ENCODE peak calls at places on chromosomes 11 and 22, in five cellular contexts. N is endodermal cell, U is nephron progenitor cell, V is IMR-90, T is brain microvascular endothelial cell. I is an unnamed sample.

GRCh38 chr11:23976776-23977380 is 520.0 kb upstream of the LUZP2 start:
- DNase-seq in N (no peak), U (no peak), V (peak; percentile 70), T (no peak), I (no peak)

GRCh38 chr22:46769191-46769675 is 6.8 kb downstream of the TBC1D22A start:
- DNase-seq in N (no peak), U (no peak), V (no peak), T (no peak), I (no peak)

GRCh38 chr22:22446527-22446926 is 62.0 kb downstream of the ZNF280B start:
- DNase-seq in N (no peak), U (no peak), V (no peak), T (no peak), I (no peak)

GRCh38 chr11:69508974-69509373 is 27.5 kb downstream of the LINC01488 start:
- DNase-seq in N (no peak), U (no peak), V (no peak), T (no peak), I (no peak)

GRCh38 chr22:27133951-27134664 is 476.7 kb downstream of the MIAT start:
- DNase-seq in N (no peak), U (no peak), V (peak; percentile 86), T (peak; percentile 93), I (no peak)

GRCh38 chr22:46001426-46002106 is 24.6 kb upstream of the WNT7B start:
- DNase-seq in N (no peak), U (peak; percentile 1), V (no peak), T (no peak), I (no peak)

GRCh38 chr22:19914201-19914943 is 27.2 kb upstream of the COMT start:
- DNase-seq in N (no peak), U (no peak), V (no peak), T (no peak), I (no peak)

GRCh38 chr22:21755855-21756284 is 20.3 kb upstream of the YPEL1 start:
- DNase-seq in N (no peak), U (no peak), V (peak; percentile 90), T (peak; percentile 92), I (no peak)

GRCh38 chr11:27076121-27076589 is 35.5 kb downstream of the BBOX1 start:
- DNase-seq in N (peak; percentile 47), U (no peak), V (no peak), T (peak; percentile 32), I (no peak)

GRCh38 chr22:30575011-30575671 is 676 bp upstream of the GAL3ST1 start:
- DNase-seq in N (peak; percentile 75), U (no peak), V (peak; percentile 70), T (peak; percentile 2), I (no peak)

GRCh38 chr22:43925433-43926348 is 2.1 kb downstream of the PNPLA3 start:
- DNase-seq in N (peak; percentile 92), U (peak; percentile 29), V (no peak), T (no peak), I (no peak)

GRCh38 chr11:131218542-131218941 is 151.9 kb upstream of the NTM start:
- DNase-seq in N (no peak), U (no peak), V (no peak), T (no peak), I (no peak)

GRCh38 chr11:131223198-131223975 is 147.0 kb upstream of the NTM start:
- DNase-seq in N (no peak), U (no peak), V (no peak), T (no peak), I (no peak)

DNA sequence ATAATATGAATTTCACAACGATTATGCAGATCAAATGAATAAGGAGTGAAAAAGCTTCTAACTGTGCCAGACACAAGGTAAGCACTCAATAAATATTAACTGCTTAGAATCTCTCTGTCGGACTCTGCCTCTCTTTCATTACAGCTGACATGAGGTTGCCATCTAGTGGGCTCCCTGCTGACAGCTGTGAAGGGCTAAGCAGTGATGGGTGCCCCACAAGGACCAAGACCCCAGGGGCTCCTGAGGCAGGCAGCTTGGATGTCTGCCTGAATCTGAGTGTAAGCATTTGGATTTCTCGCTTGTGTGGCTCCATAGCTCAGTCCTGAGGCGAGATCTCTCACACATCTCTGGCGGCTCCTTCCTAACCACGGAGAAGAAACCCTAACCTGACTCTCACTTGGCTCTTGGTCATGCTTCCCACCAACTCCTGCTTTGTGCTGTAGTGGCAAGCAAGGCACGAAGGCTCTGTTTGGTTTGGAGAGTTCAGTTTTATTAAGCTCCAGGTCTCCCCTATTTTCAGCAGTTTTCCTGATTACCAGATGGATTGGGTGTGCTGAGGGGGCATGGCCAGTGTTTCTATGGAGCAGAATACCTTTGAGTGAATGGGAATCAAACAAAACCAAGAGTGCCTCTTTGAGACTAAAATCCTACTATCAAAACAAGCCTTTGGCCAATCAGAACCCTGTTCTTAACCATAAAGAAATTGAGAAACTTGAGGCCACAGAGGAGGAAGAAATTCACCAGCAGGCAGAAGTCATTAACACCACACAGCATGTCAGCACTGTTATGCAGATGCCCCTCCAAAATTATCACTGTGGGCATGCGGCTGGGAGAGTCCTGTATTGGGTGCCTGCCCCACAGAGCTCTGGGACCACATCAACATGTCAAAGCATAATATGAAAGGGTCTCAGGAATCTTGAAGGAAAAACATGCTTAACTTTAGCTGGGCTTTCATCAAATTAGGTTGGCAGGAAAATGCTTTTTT is 152.8 kb upstream of the NTM start:
- DNase-seq in N (peak; percentile 72), U (no peak), V (peak; percentile 21), T (no peak), I (no peak)
- TF ChIP-seq CTCF in N (peak; percentile 67), U (peak; percentile 19), V (peak; percentile 61), T (peak; percentile 47), I (no peak)

GRCh38 chr11:86673872-86674750 is 1.7 kb upstream of the ME3 start:
- DNase-seq in N (no peak), U (no peak), V (no peak), T (no peak), I (no peak)
- TF ChIP-seq CTCF in N (no peak), U (no peak), V (no peak), T (no peak), I (no peak)

DNA sequence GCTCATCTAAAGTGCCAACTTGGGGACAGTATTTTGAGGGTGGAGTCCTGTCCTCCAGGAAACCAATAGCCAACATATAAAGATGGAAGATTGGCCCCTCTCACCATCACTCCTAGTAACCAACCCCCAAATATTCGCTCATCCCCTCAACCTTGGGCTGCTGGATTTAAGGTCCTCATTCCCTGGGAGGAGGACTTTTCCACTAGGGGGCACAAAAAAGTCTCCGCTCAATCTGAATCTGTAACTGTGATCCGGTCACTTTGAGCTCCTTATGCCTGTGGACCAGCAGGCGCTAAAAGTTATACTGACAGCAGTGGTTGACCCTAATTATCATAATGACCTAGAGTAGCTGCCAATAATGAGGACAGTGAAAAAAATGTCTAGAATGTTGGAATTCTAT is 20.5 kb upstream of the CLPB start:
- DNase-seq in N (no peak), U (no peak), V (no peak), T (no peak), I (no peak)
- TF ChIP-seq CTCF in N (peak; percentile 70), U (no peak), V (no peak), T (peak; percentile 41), I (no peak)

DNA sequence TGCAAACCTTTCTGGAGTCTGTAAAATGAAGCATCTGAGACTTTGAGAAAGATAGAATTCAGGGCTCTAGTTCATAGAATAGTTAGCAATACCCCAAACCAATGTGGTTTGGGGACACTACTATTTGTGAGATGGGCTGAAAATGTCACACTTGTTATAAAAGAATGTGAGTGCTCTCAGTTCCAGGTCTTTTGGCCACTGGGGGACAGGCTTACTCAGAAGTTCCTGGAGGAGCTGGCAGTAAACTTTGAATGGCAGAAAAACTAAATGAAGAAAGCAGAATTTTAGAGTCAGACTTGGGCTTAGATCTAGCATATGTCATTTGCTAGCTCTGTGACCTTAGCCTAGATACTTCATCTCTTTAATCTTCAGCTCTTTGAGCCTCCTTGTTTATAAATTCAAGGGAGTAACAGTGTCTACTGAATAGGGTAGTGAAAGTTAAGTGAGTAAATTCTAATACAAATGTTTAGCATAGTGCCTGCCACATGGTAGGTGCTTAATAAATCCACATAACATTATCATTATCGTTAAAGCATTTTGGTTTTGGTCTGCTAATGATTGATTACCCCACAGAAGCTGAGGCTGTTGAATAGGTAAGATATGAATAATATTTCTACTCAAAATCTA is 3.7 kb downstream of the LYVE1 start:
- DNase-seq in N (no peak), U (no peak), V (no peak), T (no peak), I (no peak)
- TF ChIP-seq CTCF in N (peak; percentile 60), U (no peak), V (peak; percentile 49), T (peak; percentile 62), I (no peak)

DNA sequence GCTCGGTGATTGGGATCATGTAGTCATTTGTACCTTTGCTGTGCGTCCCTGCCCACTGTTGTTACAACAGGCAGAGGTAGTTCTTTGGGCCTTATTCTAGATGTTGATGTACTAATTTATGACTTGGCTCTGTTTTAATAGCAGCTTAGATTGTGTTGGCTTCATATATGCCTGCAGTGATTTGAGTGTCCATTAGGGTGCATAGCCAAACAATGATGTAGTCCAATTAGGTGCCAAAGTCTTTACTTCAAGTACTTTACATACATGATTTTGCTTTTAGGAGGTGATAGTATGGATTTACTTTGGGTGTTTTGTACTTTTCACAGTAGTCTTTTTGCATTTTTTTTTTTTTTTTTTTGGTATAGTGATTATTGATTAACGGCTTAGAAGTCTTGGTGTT is 46.4 kb downstream of the PPP6R3 start:
- DNase-seq in N (no peak), U (no peak), V (no peak), T (no peak), I (no peak)
- TF ChIP-seq CTCF in N (peak; percentile 35), U (no peak), V (peak; percentile 2), T (peak; percentile 9), I (no peak)

GRCh38 chr11:112797653-112798293 is 163.4 kb upstream of the NCAM1 start:
- DNase-seq in N (peak; percentile 94), U (peak; percentile 63), V (no peak), T (peak; percentile 12), I (no peak)
- TF ChIP-seq CTCF in N (peak; percentile 88), U (peak; percentile 57), V (peak; percentile 4), T (peak; percentile 71), I (no peak)

GRCh38 chr11:925496-926301 is at the start of gene AP2A2:
- DNase-seq in N (peak; percentile 94), U (peak; percentile 93), V (peak; percentile 86), T (peak; percentile 64), I (peak; percentile 68)
- TF ChIP-seq CTCF in N (peak; percentile 87), U (peak; percentile 45), V (peak; percentile 76), T (peak; percentile 55), I (no peak)

DNA sequence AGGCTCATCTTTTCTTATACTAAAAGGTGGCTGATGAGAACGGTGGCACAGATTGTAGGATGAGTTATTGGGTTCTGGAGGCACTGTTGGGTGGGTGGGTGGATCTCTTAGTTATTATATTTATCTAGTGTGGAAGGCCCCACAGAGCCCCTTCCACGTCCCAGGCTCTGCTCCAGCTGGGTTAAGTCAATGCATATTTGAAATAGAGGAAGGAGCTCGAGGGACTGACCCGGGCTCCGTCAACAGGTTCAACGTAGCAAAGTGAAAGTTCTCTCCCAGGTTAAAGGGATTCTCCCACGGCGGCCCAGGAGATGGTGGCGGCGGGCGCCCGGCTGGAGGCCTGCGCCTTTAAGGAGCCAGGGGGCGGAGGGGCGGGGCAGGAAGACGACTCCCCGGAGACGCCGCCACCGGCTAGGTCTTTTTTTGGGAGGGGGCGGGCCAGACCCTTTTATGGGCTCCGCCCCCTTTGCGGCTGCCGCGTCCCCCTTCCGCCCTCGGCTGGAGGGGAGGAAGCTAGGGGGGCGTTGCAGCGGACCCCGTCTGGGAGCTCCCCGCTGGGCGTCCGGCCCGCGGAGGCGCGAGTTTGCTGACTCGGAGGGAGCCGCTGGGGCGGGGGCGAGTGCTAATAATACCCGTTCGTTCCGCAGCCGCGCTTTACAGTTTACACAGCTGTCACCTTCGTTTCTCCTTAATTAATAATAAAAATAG is 1.5 kb upstream of the INPPL1 start:
- DNase-seq in N (peak; percentile 98), U (peak; percentile 96), V (peak; percentile 88), T (peak; percentile 83), I (peak; percentile 74)
- TF ChIP-seq CTCF in N (peak; percentile 36), U (no peak), V (peak; percentile 39), T (peak; percentile 30), I (no peak)

I was measured in omental fat pad.